ENCODE peak calls at places on chromosomes 7 and 10, in ten cellular contexts. O, T, G, W, M, K, Q, J, U and H are unnamed samples.

GRCh38 chr7:155455776-155456516 is 2.0 kb upstream of the EN2 start:
- DNase-seq in O (no peak), T (no peak), G (no peak), W (no peak), M (no peak), K (no peak), Q (no peak), J (no peak), U (no peak), H (peak; percentile 42)

GRCh38 chr10:37816290-37816689 is 41.1 kb downstream of the ZNF248 start:
- DNase-seq in O (no peak), T (no peak), G (no peak), W (no peak), M (no peak), K (no peak), Q (no peak), J (no peak), U (no peak), H (no peak)

GRCh38 chr10:36880898-36881297 is 244.5 kb upstream of the ANKRD30A start:
- DNase-seq in O (no peak), T (peak; percentile 13), G (peak; percentile 12), W (no peak), M (no peak), K (no peak), Q (no peak), J (no peak), U (no peak), H (no peak)

GRCh38 chr10:86900955-86901354 is 56.5 kb downstream of the MMRN2 start:
- DNase-seq in O (no peak), T (peak; percentile 61), G (no peak), W (no peak), M (no peak), K (no peak), Q (no peak), J (no peak), U (no peak), H (peak; percentile 86)

GRCh38 chr10:49599546-49599945 is 10.6 kb upstream of the SLC18A3 start:
- DNase-seq in O (no peak), T (no peak), G (no peak), W (no peak), M (peak; percentile 43), K (peak; percentile 15), Q (no peak), J (no peak), U (no peak), H (no peak)

GRCh38 chr7:99191869-99192596 is 15.9 kb downstream of the KPNA7 start:
- DNase-seq in O (no peak), T (no peak), G (no peak), W (no peak), M (no peak), K (no peak), Q (no peak), J (no peak), U (no peak), H (no peak)

GRCh38 chr7:86911703-86912102 is 147.8 kb downstream of the ELAPOR2 start:
- DNase-seq in O (no peak), T (no peak), G (no peak), W (no peak), M (no peak), K (no peak), Q (no peak), J (no peak), U (no peak), H (no peak)

GRCh38 chr10:89207801-89208551 is 859 bp upstream of the CH25H start:
- DNase-seq in O (peak; percentile 49), T (no peak), G (no peak), W (peak; percentile 42), M (peak; percentile 49), K (peak; percentile 35), Q (no peak), J (no peak), U (no peak), H (no peak)

GRCh38 chr10:86164912-86165311 is 201.7 kb downstream of the GRID1 start:
- DNase-seq in O (no peak), T (no peak), G (no peak), W (peak; percentile 9), M (no peak), K (no peak), Q (no peak), J (no peak), U (no peak), H (no peak)

GRCh38 chr7:117152213-117153007 is 170.4 kb downstream of the WNT2 start:
- DNase-seq in O (no peak), T (no peak), G (no peak), W (no peak), M (no peak), K (no peak), Q (no peak), J (no peak), U (no peak), H (no peak)